ENCODE peak calls at places on chromosome 15, in four cellular contexts. H is GM03348; F is effector memory CD4-positive, alpha-beta T cell; X is trophoblast cell. B is an unnamed sample.

GRCh38 chr15:56754993-56755392 is 21.7 kb upstream of the ZNF280D start:
- DNase-seq in X (no peak), F (no peak), H (peak), B (peak)

GRCh38 chr15:75599396-75599795 is 20.3 kb upstream of the PTPN9 start:
- DNase-seq in F (no peak), H (no peak), X (no peak), B (no peak)

GRCh38 chr15:73632670-73633058 is 525 bp downstream of the NPTN start:
- DNase-seq in F (no peak), H (no peak), X (no peak), B (no peak)

GRCh38 chr15:95812491-95812890 is 518.0 kb upstream of the NR2F2 start:
- DNase-seq in H (no peak), F (no peak), X (no peak), B (peak)

GRCh38 chr15:68503791-68504720 is 72.1 kb upstream of the ITGA11 start:
- DNase-seq in X (no peak), H (peak), F (no peak), B (no peak)

GRCh38 chr15:42384597-42384996 is 25.3 kb downstream of the CAPN3 start:
- DNase-seq in F (no peak), H (no peak), X (no peak), B (no peak)

GRCh38 chr15:81301385-81301784 is 22.6 kb downstream of the STARD5 start:
- DNase-seq in H (no peak), F (no peak), X (no peak), B (no peak)

GRCh38 chr15:74226761-74227540 is 9.2 kb upstream of the CCDC33 start:
- DNase-seq in F (no peak), X (no peak), H (no peak), B (no peak)

GRCh38 chr15:68106656-68107055 is 52.5 kb downstream of the PIAS1 start:
- DNase-seq in F (no peak), X (no peak), H (peak), B (peak)

GRCh38 chr15:84598250-84598649 is 2.6 kb upstream of the ZSCAN2 start:
- DNase-seq in F (no peak), H (no peak), X (no peak), B (no peak)

B was measured in GM23248.